ENCODE peak calls at places on chromosomes 1 and 21, in four cellular contexts. P, V, G and Z are unnamed samples.
A peak's percentile ranks its signal among the peaks of the same experiment; 100 is the strongest.

GRCh38 chr1:20666804-20667203 is 5.6 kb upstream of the DDOST start:
- DNase-seq in G (no peak), V (no peak), P (no peak), Z (no peak)

GRCh38 chr1:63874278-63874880 is 100.6 kb downstream of the ROR1 start:
- DNase-seq in G (no peak), V (no peak), P (no peak), Z (no peak)

GRCh38 chr1:109786531-109787021 is 22.9 kb upstream of the EPS8L3 start:
- DNase-seq in G (peak; percentile 59), P (peak; percentile 25), V (peak; percentile 75), Z (no peak)

GRCh38 chr1:8431028-8431427 is 113.1 kb downstream of the SLC45A1 start:
- DNase-seq in G (no peak), P (no peak), V (no peak), Z (no peak)

GRCh38 chr1:84083321-84083720 is 60.8 kb upstream of the PRKACB start:
- DNase-seq in G (no peak), P (no peak), V (no peak), Z (no peak)

GRCh38 chr21:32803651-32804050 is 32.1 kb upstream of the PAXBP1 start:
- DNase-seq in V (no peak), P (no peak), G (no peak), Z (peak; percentile 31)

GRCh38 chr1:34360574-34360973 is 183.9 kb downstream of the C1orf94 start:
- DNase-seq in V (no peak), G (no peak), P (no peak), Z (no peak)

GRCh38 chr1:79198841-79199240 is 192.3 kb upstream of the ADGRL4 start:
- DNase-seq in G (no peak), V (no peak), P (no peak), Z (no peak)

GRCh38 chr1:246934777-246935176 is 3.0 kb upstream of the AHCTF1 start:
- DNase-seq in P (no peak), G (no peak), V (no peak), Z (peak; percentile 21)

GRCh38 chr1:222815367-222815765 is 527 bp downstream of the DISP1 start:
- DNase-seq in G (peak; percentile 85), P (no peak), V (peak; percentile 61), Z (no peak)

GRCh38 chr1:87418048-87418447 is 89.4 kb downstream of the LMO4 start:
- DNase-seq in P (no peak), V (no peak), G (no peak), Z (no peak)

GRCh38 chr1:99731384-99731783 is 35.1 kb downstream of the FRRS1 start:
- DNase-seq in P (no peak), G (no peak), V (no peak), Z (no peak)

GRCh38 chr21:34754690-34755647 is 86.2 kb downstream of the CLIC6 start:
- DNase-seq in P (no peak), G (no peak), V (no peak), Z (no peak)

DNA sequence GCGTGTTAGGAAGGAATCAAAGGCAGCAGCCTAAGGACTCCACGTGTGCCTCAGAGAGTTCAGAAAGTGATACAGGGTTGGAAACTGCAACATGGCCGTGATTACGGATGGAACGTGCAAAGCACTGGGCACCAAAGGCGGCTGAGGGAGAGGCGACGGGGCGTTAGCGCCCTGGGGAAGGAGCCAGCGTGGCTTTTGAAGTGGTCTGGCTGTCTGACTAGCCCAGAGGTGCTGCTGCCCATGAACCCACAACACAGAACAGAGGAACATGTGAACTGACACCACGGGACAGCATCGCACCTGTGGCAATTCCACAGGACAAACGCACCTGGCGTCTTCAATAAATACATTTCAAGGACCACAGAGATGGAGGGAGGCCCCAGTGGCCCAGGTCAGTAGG is 18.0 kb upstream of the TMEM52 start:
- DNase-seq in G (no peak), P (no peak), V (no peak), Z (no peak)
- TF ChIP-seq EP300 in G (no peak), P (no peak), V (no peak), Z (no peak)

DNA sequence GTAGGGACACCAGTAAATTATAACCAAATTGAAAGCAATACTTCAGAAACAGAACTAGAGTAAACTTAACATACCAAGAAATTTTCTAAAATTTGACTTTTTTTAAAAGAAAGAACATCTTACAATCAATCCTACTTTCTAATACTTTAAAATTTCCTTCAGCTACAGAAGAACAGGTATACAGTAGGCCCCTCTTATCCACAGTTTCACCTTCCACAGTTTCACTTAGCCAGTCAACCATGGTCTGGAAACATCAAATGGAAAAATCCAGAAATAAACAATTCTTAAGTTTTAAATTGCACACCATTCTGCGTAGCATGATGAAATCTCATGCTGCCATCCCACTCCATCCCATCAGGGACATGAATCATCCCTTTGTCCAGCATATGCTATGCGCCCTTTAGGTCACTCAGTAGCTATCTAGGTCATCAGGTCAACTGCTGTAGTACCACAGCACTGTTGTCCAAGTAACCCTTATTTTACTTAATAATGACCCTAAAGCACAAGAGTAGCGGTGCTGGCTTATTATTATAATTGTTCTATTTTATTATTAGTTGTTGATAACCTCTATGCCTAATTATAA is 67.7 kb downstream of the HSF2BP start:
- DNase-seq in V (no peak), G (no peak), P (no peak), Z (no peak)
- TF ChIP-seq POLR2AphosphoS5 in V (no peak), G (no peak), P (no peak), Z (no peak)

DNA sequence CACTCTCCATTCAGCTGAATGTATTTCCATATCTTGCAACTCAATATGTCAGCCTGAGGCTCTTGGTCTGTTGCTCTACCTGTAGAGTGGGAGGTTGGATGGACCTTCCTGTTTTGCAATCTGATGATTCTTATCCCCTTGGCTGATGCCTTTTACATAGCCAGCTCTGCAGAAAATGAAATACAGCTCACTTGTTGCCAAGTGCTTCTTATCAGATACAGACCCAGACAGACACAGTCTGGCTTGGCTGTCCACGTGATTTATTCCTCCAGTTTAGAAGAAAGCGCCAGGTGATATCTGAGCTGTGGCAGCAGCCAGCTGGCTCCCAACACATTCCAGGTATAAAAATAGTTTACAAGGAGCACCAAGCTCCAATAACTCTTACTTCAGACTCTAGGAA is 479.1 kb upstream of the USP24 start:
- DNase-seq in G (no peak), P (peak; percentile 54), V (no peak), Z (no peak)
- TF ChIP-seq EP300 in G (no peak), P (no peak), V (no peak), Z (no peak)

GRCh38 chr1:156295391-156295947 is at the start of gene GLMP:
- DNase-seq in G (peak; percentile 87), P (peak; percentile 78), V (peak; percentile 77), Z (no peak)

GRCh38 chr1:156289857-156290256 is 5.6 kb downstream of the GLMP start:
- DNase-seq in V (no peak), P (no peak), G (no peak), Z (no peak)

GRCh38 chr1:156293895-156294294 is 1.6 kb downstream of the GLMP start:
- DNase-seq in P (no peak), G (no peak), V (no peak), Z (no peak)

GRCh38 chr1:156293098-156293434 is 2.4 kb downstream of the GLMP start:
- DNase-seq in G (no peak), P (no peak), V (no peak), Z (no peak)

DNA sequence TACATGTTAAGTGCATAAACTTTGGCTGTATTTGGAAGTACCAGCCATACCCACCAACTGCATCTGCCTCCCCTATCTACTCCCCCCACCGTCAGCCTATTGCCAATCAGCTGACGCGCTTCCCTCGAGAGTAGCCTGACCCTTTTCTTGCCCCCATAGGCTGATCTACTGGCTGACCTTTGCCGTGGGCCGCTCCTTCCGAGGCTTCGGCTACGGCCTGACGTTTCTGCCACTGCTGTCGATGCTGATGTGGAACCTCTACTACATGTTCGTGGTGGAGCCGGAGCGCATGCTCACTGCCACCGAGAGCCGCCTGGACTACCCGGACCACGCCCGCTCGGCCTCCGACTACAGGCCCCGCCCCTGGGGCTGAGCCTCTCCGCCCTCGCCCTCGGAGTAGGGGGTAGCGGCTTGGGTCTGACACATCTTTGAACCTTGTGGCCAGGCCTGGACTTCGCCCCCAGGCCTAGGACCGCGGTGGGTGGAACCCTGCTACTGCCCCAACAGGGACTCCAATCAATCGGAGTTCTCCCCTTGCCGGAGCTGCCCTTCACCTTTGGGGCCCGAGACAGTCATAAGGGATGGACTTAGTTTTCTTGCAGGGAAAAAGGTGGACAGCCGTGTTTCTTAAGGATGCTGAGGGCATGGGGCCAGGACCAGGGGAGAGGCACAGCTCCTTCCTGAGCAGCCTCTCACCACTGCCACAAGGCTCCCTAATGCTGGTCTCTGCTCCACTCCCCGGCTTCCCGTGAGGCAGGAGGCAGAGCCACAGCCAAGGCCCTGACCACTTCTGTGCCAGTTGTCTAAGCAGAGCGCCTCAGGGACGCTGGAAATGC is 4.0 kb downstream of the GLMP start:
- DNase-seq in G (peak; percentile 95), P (peak; percentile 92), V (peak; percentile 92), Z (peak; percentile 96)
- TF ChIP-seq POLR2AphosphoS5 in G (peak; percentile 67), P (no peak), V (peak; percentile 41), Z (peak; percentile 80)

GRCh38 chr1:220298470-220298869 is 26.2 kb upstream of the RAB3GAP2 start:
- DNase-seq in V (no peak), G (no peak), P (no peak), Z (no peak)

GRCh38 chr1:220299337-220299736 is 27.1 kb upstream of the RAB3GAP2 start:
- DNase-seq in V (no peak), G (no peak), P (no peak), Z (no peak)

GRCh38 chr1:220296941-220297460 is 24.7 kb upstream of the RAB3GAP2 start:
- DNase-seq in P (no peak), V (no peak), G (no peak), Z (no peak)

GRCh38 chr1:220301630-220302029 is 29.4 kb upstream of the RAB3GAP2 start:
- DNase-seq in P (no peak), G (no peak), V (no peak), Z (no peak)

DNA sequence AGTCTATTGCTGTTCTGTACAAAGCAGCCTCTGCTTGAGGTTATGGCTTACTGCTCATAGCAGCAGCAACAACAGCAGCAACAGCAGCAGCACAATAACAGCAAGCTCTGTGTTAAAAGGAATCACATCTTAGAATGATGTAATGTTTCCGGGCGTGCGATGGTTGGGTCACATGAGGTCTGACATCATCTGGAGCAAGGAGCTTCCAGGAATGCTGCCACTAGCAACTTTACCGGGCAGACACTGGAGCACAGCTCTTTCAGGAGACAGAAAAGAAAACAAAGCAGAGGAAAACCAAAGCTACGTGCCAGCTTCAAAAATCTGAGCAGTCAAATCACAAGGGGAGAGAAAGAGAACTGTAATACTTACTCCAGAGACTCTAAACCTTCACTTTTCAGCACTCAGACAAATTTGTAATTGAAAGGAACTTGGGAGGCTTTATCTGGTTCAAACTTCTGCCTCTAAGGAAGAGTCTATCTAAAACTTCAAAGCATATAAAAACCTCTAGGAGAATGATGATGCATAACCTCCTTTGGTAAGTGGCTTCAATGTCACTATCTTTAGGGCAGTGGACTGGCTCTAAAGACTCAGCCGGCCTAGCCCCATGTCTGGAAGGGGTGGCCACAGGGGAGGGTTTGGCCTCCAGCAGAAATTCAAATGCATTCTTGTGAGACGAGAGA is 28.3 kb upstream of the RAB3GAP2 start:
- DNase-seq in P (peak; percentile 34), V (peak; percentile 47), G (peak; percentile 91), Z (no peak)
- TF ChIP-seq EP300 in P (peak; percentile 11), V (no peak), G (no peak), Z (peak; percentile 44)

DNA sequence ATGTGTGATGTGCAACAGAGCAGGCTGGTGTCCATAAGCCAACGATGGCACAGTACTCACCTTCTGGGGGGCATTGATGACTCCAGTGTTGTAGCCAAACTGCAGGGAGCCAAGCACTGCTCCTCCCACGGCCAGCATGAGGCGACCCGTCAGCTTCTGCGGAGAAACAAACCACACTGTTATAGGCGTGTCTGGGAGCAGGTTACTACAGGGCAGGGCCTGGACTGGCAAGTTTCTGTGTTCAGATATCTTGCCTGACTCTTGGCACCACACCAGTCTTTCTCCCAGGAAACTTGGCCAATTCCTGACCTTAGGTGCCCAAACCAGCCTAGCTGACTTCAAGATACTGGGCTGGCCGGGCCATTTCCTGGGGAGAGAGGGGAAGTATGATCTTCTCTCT is 15.5 kb downstream of the SLC2A1 start:
- DNase-seq in V (peak; percentile 89), G (peak; percentile 83), P (peak; percentile 91), Z (no peak)
- TF ChIP-seq POLR2AphosphoS5 in V (peak; percentile 76), G (peak; percentile 60), P (peak; percentile 76), Z (no peak)

GRCh38 chr1:208668991-208669390 is 424.8 kb upstream of the PLXNA2 start:
- DNase-seq in G (no peak), V (no peak), P (no peak), Z (peak; percentile 62)
- TF ChIP-seq EP300 in G (no peak), V (no peak), P (no peak), Z (no peak)